ENCODE peak calls at places on chromosomes 12 and 14, in ten cellular contexts. Z is CD8-positive, alpha-beta memory T cell; C is GM23248; U is neural progenitor cell; A is suprapubic skin; V is H9; S is HepG2; B is thoracic aorta; L is RWPE2; R is uterus. I is an unnamed sample.
A peak's percentile ranks its signal among the peaks of the same experiment; 100 is the strongest.

GRCh38 chr14:29627141-29627540 is 300.5 kb downstream of the PRKD1 start:
- DNase-seq in Z (no peak), C (peak; percentile 84), U (no peak), A (no peak), V (no peak), S (no peak), B (no peak), L (no peak), R (no peak), I (no peak)

GRCh38 chr12:99413751-99414150 is 233.8 kb upstream of the GARIN6 start:
- DNase-seq in Z (no peak), C (no peak), U (no peak), A (no peak), V (no peak), S (no peak), B (no peak), L (no peak), R (no peak), I (no peak)

GRCh38 chr14:103361868-103362267 is 23.3 kb upstream of the MARK3 start:
- DNase-seq in Z (no peak), C (peak; percentile 96), U (no peak), A (no peak), V (no peak), S (peak; percentile 80), B (no peak), L (peak; percentile 90), R (no peak), I (no peak)

GRCh38 chr12:32051511-32052299 is 54.9 kb upstream of the BICD1 start:
- DNase-seq in Z (no peak), C (peak; percentile 95), U (no peak), A (no peak), V (no peak), S (no peak), B (no peak), L (peak; percentile 87), R (no peak), I (no peak)

GRCh38 chr12:124408822-124409517 is 114.1 kb downstream of the RFLNA start:
- DNase-seq in Z (no peak), C (no peak), U (no peak), A (no peak), V (no peak), S (no peak), B (no peak), L (no peak), R (no peak), I (no peak)

GRCh38 chr12:75877588-75878381 is 153.8 kb downstream of the PHLDA1 start:
- DNase-seq in Z (no peak), C (peak; percentile 7), U (no peak), A (no peak), V (no peak), S (no peak), B (no peak), L (no peak), R (no peak), I (no peak)

GRCh38 chr14:60485600-60486251 is at the start of gene C14orf39:
- DNase-seq in Z (no peak), C (peak; percentile 38), U (peak; percentile 78), A (no peak), V (peak; percentile 71), S (no peak), B (no peak), L (no peak), R (no peak), I (no peak)

GRCh38 chr14:46058964-46059580 is 592.5 kb downstream of the RPL10L start:
- DNase-seq in Z (no peak), C (no peak), U (no peak), A (no peak), V (no peak), S (no peak), B (no peak), L (no peak), R (no peak), I (no peak)

GRCh38 chr14:68819260-68819691 is 26.4 kb upstream of the ZFP36L1 start:
- DNase-seq in Z (no peak), C (peak; percentile 82), U (peak; percentile 39), A (no peak), V (peak; percentile 76), S (no peak), B (no peak), L (peak; percentile 82), R (peak; percentile 75), I (no peak)

GRCh38 chr12:91704446-91704845 is 441.2 kb downstream of the BTG1 start:
- DNase-seq in Z (no peak), C (peak; percentile 13), U (no peak), A (no peak), V (no peak), S (no peak), B (no peak), L (no peak), R (no peak), I (no peak)

GRCh38 chr12:54022960-54023884 is 5.0 kb upstream of the HOXC6 start:
- DNase-seq in Z (no peak), C (peak; percentile 41), U (no peak), A (no peak), V (no peak), S (no peak), B (no peak), L (no peak), R (no peak), I (no peak)

GRCh38 chr12:54025507-54026393 is 2.5 kb upstream of the HOXC6 start:
- DNase-seq in Z (no peak), C (peak; percentile 59), U (no peak), A (no peak), V (no peak), S (no peak), B (no peak), L (no peak), R (no peak), I (no peak)

GRCh38 chr12:54026640-54027441 is 1.4 kb upstream of the HOXC6 start:
- DNase-seq in Z (no peak), C (peak; percentile 47), U (no peak), A (no peak), V (no peak), S (no peak), B (no peak), L (no peak), R (no peak), I (no peak)

GRCh38 chr12:54024127-54024526 is 4.1 kb upstream of the HOXC6 start:
- DNase-seq in Z (no peak), C (peak; percentile 75), U (peak; percentile 59), A (no peak), V (no peak), S (no peak), B (no peak), L (no peak), R (no peak), I (no peak)

GRCh38 chr12:54024581-54024980 is 3.7 kb upstream of the HOXC6 start:
- DNase-seq in Z (no peak), C (peak; percentile 48), U (no peak), A (no peak), V (no peak), S (no peak), B (no peak), L (no peak), R (no peak), I (no peak)
- H3K27ac ChIP-seq in Z (no peak overlapping the region), C (peak overlapping the region; percentile 99), U (no peak overlapping the region), A (peak overlapping the region; percentile 98), V (no peak overlapping the region), S (no peak overlapping the region), B (no peak overlapping the region), L (no peak overlapping the region), R (no peak overlapping the region), I (no peak overlapping the region)

DNA sequence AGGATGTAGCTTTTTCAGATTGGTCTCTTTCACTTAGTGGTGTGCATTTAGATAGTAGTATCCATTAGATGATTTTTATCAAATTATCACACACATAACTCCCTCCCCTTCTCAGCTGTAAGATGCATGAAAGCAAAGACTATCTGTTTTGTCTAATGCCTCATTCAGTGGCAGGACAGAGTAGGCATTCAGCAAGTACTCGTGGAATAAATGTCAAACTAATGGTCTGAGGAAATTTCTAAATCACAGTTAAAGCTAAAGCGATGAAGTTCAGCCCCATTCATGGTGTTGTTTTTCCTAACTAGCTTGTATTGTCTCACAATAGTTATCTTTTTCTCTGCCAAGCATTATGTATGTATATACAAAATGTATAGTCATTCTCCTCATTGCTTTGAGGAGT is 16.1 kb downstream of the CCNK start:
- DNase-seq in Z (no peak), C (no peak), U (no peak), A (no peak), V (no peak), S (no peak), B (no peak), L (no peak), R (no peak), I (no peak)
- H3K4me1 ChIP-seq in Z (no peaks in the 10 kb centered on the region), C (no peaks in the 10 kb centered on the region), U (no peaks in the 10 kb centered on the region), A (no peaks in the 10 kb centered on the region), V (no peaks in the 10 kb centered on the region), S (no peaks in the 10 kb centered on the region), B (no peaks in the 10 kb centered on the region), L (no peaks in the 10 kb centered on the region), R (no peaks in the 10 kb centered on the region), I (no peaks in the 10 kb centered on the region)

GRCh38 chr14:49945448-49946319 is 52.8 kb downstream of the ARF6 start:
- DNase-seq in Z (peak; percentile 21), C (no peak), U (no peak), A (no peak), V (no peak), S (no peak), B (no peak), L (no peak), R (no peak), I (no peak)
- H3K27ac ChIP-seq in Z (peak overlapping the region; percentile 48), C (no peak overlapping the region), U (no peak overlapping the region), A (peak overlapping the region; percentile 63), V (no peak overlapping the region), S (no peak overlapping the region), B (no peak overlapping the region), L (peak overlapping the region; percentile 45), R (no peak overlapping the region), I (peak overlapping the region; percentile 64)

DNA sequence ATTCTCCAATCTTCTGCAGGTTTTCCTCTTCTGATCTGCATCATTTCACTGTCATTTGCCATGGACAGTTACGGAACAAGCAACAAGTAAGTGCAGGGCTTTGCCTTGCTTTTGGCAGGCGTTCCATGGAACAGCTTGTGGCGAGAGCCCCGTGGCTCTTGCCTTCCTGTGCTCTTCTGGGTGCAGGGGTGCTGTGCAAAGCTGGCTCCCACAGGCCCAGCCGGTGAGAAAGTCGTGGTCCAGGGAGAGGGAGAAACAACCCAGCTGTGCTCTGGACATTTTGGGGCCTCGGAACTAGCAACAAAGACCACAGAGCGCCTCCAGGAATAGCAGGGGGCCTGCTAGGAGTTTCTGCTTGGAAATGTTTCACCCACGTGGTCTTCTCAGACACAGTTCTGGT is 164.7 kb downstream of the ADGRD1 start:
- DNase-seq in Z (no peak), C (no peak), U (no peak), A (peak; percentile 4), V (peak; percentile 8), S (no peak), B (no peak), L (no peak), R (no peak), I (no peak)
- H3K4me1 ChIP-seq in Z (no peaks in the 10 kb centered on the region), C (peaks cover 17% of the 10 kb centered on the region), U (peaks cover 13% of the 10 kb centered on the region), A (peaks cover 22% of the 10 kb centered on the region), V (no peaks in the 10 kb centered on the region), S (peaks cover 6% of the 10 kb centered on the region), B (no peaks in the 10 kb centered on the region), L (no peaks in the 10 kb centered on the region), R (no peaks in the 10 kb centered on the region), I (no peaks in the 10 kb centered on the region)